ENCODE peak calls at places on chromosomes 7 and 10, in four cellular contexts. Y is HCT116, I is IMR-90, S is ovary. B is an unnamed sample.

GRCh38 chr7:32228601-32229000 is 158.4 kb upstream of the PDE1C start:
- DNase-seq in Y (no peak), I (no peak), S (no peak), B (no peak)

GRCh38 chr10:102431452-102432124 is 786 bp downstream of the CUEDC2 start:
- DNase-seq in Y (no peak), I (no peak), S (no peak), B (no peak)

GRCh38 chr10:127577376-127577775 is 28.3 kb downstream of the NPS start:
- DNase-seq in Y (no peak), I (peak; percentile 25), S (no peak), B (peak; percentile 12)

GRCh38 chr7:100435401-100436304 is 644 bp downstream of the PPP1R35 start:
- DNase-seq in Y (no peak), I (no peak), S (peak; percentile 51), B (peak; percentile 19)

GRCh38 chr7:147519062-147519461 is 1071.5 kb upstream of the C7orf33 start:
- DNase-seq in Y (no peak), I (no peak), S (no peak), B (no peak)

GRCh38 chr7:151844080-151844827 is 32.7 kb downstream of the PRKAG2 start:
- DNase-seq in Y (no peak), I (peak; percentile 77), S (no peak), B (peak; percentile 35)

GRCh38 chr7:66150471-66150870 is 35.8 kb downstream of the CRCP start:
- DNase-seq in Y (no peak), I (peak; percentile 76), S (peak; percentile 85), B (peak; percentile 93)

GRCh38 chr10:71757450-71757918 is 15.8 kb downstream of the VSIR start:
- DNase-seq in Y (no peak), I (no peak), S (no peak), B (no peak)

GRCh38 chr7:37369904-37370303 is 78.8 kb downstream of the ELMO1 start:
- DNase-seq in Y (no peak), I (no peak), S (no peak), B (no peak)

GRCh38 chr10:105797234-105797890 is 1156.3 kb downstream of the SORCS3 start:
- DNase-seq in Y (peak; percentile 10), I (no peak), S (no peak), B (peak; percentile 11)

GRCh38 chr7:82810558-82811259 is 352.0 kb downstream of the PCLO start:
- DNase-seq in Y (peak; percentile 45), I (peak; percentile 83), S (no peak), B (peak; percentile 78)

GRCh38 chr10:44970812-44971395 is 7.7 kb downstream of the DEPP1 start:
- DNase-seq in Y (no peak), I (no peak), S (peak; percentile 29), B (no peak)

GRCh38 chr7:85184599-85185354 is 2.1 kb downstream of the SEMA3D start:
- DNase-seq in Y (no peak), I (peak; percentile 37), S (peak; percentile 64), B (no peak)

GRCh38 chr7:130891254-130892094 is 157.5 kb upstream of the KLF14 start:
- DNase-seq in Y (peak; percentile 88), I (peak; percentile 96), S (peak; percentile 67), B (peak; percentile 97)

GRCh38 chr7:141359740-141360413 is 191.3 kb upstream of the AGK start:
- DNase-seq in Y (no peak), I (no peak), S (no peak), B (no peak)

GRCh38 chr10:133325761-133326463 is 10.8 kb downstream of the CALY start:
- DNase-seq in Y (no peak), I (no peak), S (no peak), B (no peak)

GRCh38 chr10:89086801-89087513 is 96.4 kb downstream of the FAS start:
- DNase-seq in Y (no peak), I (peak; percentile 82), S (peak; percentile 36), B (peak; percentile 88)

GRCh38 chr10:34109952-34110702 is 705.0 kb downstream of the PARD3 start:
- DNase-seq in Y (peak; percentile 71), I (peak; percentile 95), S (no peak), B (peak; percentile 49)

GRCh38 chr7:158530800-158531609 is 56.6 kb downstream of the PTPRN2 start:
- DNase-seq in Y (no peak), I (no peak), S (no peak), B (no peak)

GRCh38 chr10:52696232-52696631 is 76.4 kb downstream of the MBL2 start:
- DNase-seq in Y (no peak), I (no peak), S (no peak), B (no peak)

GRCh38 chr10:78520737-78521430 is 487.2 kb downstream of the RPS24 start:
- DNase-seq in Y (peak; percentile 62), I (peak; percentile 65), S (no peak), B (peak; percentile 16)

GRCh38 chr10:52348037-52348564 is 34.0 kb downstream of the DKK1 start:
- DNase-seq in Y (no peak), I (no peak), S (no peak), B (no peak)

GRCh38 chr10:133131053-133131452 is 29.0 kb upstream of the KNDC1 start:
- DNase-seq in Y (no peak), I (no peak), S (peak; percentile 8), B (no peak)

GRCh38 chr7:130941322-130942210 is 207.6 kb upstream of the KLF14 start:
- DNase-seq in Y (no peak), I (peak; percentile 84), S (peak; percentile 63), B (peak; percentile 84)

GRCh38 chr10:60082341-60083038 is 176.1 kb upstream of the CCDC6 start:
- DNase-seq in Y (no peak), I (no peak), S (no peak), B (no peak)

GRCh38 chr7:39510738-39511372 is 55.3 kb upstream of the YAE1 start:
- DNase-seq in Y (no peak), I (peak; percentile 45), S (no peak), B (peak; percentile 4)

GRCh38 chr7:141590666-141591065 is 39.5 kb downstream of the AGK start:
- DNase-seq in Y (no peak), I (no peak), S (no peak), B (peak; percentile 17)

B was measured in fibroblast of villous mesenchyme.